ENCODE peak calls at places on chromosomes 11 and 22, in five cellular contexts. Z, W, A, F and X are unnamed samples.

GRCh38 chr11:116215471-116216113 is 557.2 kb downstream of the BUD13 start:
- DNase-seq in Z (peak), F (no peak), A (no peak), W (no peak), X (no peak)

GRCh38 chr11:108654994-108655631 is 9.8 kb upstream of the DDX10 start:
- DNase-seq in Z (peak), A (no peak), W (no peak), F (peak), X (no peak)

GRCh38 chr22:46057762-46058420 is 80.9 kb upstream of the WNT7B start:
- DNase-seq in A (no peak), W (peak), F (no peak), Z (no peak), X (no peak)

GRCh38 chr11:58027341-58027740 is 3.4 kb upstream of the OR6Q1 start:
- DNase-seq in F (no peak), A (peak), Z (no peak), W (no peak), X (no peak)

GRCh38 chr11:123431619-123432018 is 1.6 kb downstream of the GRAMD1B start:
- DNase-seq in W (no peak), F (no peak), A (no peak), Z (no peak), X (no peak)

GRCh38 chr11:35748644-35749043 is 86.1 kb downstream of the TRIM44 start:
- DNase-seq in Z (no peak), F (no peak), A (no peak), W (no peak), X (no peak)

GRCh38 chr11:74671520-74672196 is 59.6 kb downstream of the CHRDL2 start:
- DNase-seq in A (no peak), Z (no peak), F (no peak), W (no peak), X (peak)

GRCh38 chr11:70034740-70035365 is 43.3 kb upstream of the ANO1 start:
- DNase-seq in F (no peak), Z (no peak), A (no peak), W (no peak), X (no peak)

GRCh38 chr11:106619320-106619990 is 398.8 kb downstream of the GUCY1A2 start:
- DNase-seq in F (no peak), W (no peak), A (no peak), Z (no peak), X (no peak)

GRCh38 chr11:72798361-72798760 is 4.5 kb upstream of the STARD10 start:
- DNase-seq in F (no peak), W (no peak), A (no peak), Z (peak), X (no peak)

GRCh38 chr11:12792018-12792417 is 117.8 kb downstream of the TEAD1 start:
- DNase-seq in Z (no peak), F (no peak), A (no peak), W (no peak), X (no peak)

GRCh38 chr11:86537541-86538222 is 134.7 kb downstream of the ME3 start:
- DNase-seq in Z (no peak), W (no peak), F (peak), A (no peak), X (no peak)

GRCh38 chr11:121318848-121319834 is 26.6 kb downstream of the SC5D start:
- DNase-seq in Z (peak), W (no peak), A (peak), F (peak), X (peak)

GRCh38 chr22:29641052-29641780 is 37.8 kb downstream of the NF2 start:
- DNase-seq in W (no peak), Z (no peak), A (no peak), F (no peak), X (no peak)

GRCh38 chr11:125694951-125695350 is 14.3 kb upstream of the ACRV1 start:
- DNase-seq in W (no peak), A (no peak), Z (no peak), F (no peak), X (no peak)

GRCh38 chr11:420911-421321 is 6.1 kb upstream of the SIGIRR start:
- DNase-seq in A (no peak), F (no peak), Z (no peak), W (peak), X (no peak)

GRCh38 chr22:24350627-24351026 is 76.8 kb upstream of the ADORA2A start:
- DNase-seq in W (no peak), Z (no peak), F (no peak), A (no peak), X (no peak)

GRCh38 chr11:134592391-134592990 is 180.4 kb upstream of the B3GAT1 start:
- DNase-seq in F (peak), W (no peak), Z (peak), A (no peak), X (no peak)

GRCh38 chr11:35820614-35821013 is 123.2 kb upstream of the LDLRAD3 start:
- DNase-seq in W (no peak), A (no peak), Z (no peak), F (no peak), X (no peak)

GRCh38 chr11:20443596-20443995 is 56.1 kb downstream of the PRMT3 start:
- DNase-seq in Z (no peak), A (no peak), W (no peak), F (peak), X (no peak)

GRCh38 chr11:116513894-116514293 is 258.9 kb downstream of the BUD13 start:
- DNase-seq in W (no peak), F (peak), A (no peak), Z (peak), X (no peak)

GRCh38 chr11:70483077-70483861 is 84.9 kb downstream of the CTTN start:
- DNase-seq in A (no peak), W (peak), Z (peak), F (peak), X (no peak)

GRCh38 chr11:96782632-96783031 is 392.8 kb downstream of the JRKL start:
- DNase-seq in W (no peak), A (no peak), F (no peak), Z (no peak), X (no peak)

GRCh38 chr11:3181722-3182461 is 16.8 kb upstream of the OSBPL5 start:
- DNase-seq in W (peak), F (no peak), Z (no peak), A (no peak), X (no peak)

GRCh38 chr11:93537767-93538261 is 5.4 kb downstream of the SMCO4 start:
- DNase-seq in Z (no peak), A (no peak), F (no peak), W (no peak), X (no peak)

GRCh38 chr22:25551396-25551795 is 13.1 kb upstream of the GRK3 start:
- DNase-seq in W (no peak), Z (no peak), F (no peak), A (no peak), X (no peak)

GRCh38 chr22:20648306-20648903 is 125.5 kb upstream of the SERPIND1 start:
- DNase-seq in F (no peak), A (no peak), Z (peak), W (no peak), X (no peak)

GRCh38 chr11:45663486-45664375 is 1.7 kb downstream of the CHST1 start:
- DNase-seq in F (no peak), Z (no peak), A (no peak), W (peak), X (no peak)

GRCh38 chr11:34627197-34627596 is 6.3 kb downstream of the EHF start:
- DNase-seq in F (no peak), W (no peak), A (no peak), Z (no peak), X (no peak)

GRCh38 chr11:107713009-107713408 is 1.2 kb upstream of the SLN start:
- DNase-seq in A (no peak), Z (no peak), F (no peak), W (no peak), X (no peak)

GRCh38 chr11:57399928-57400578 is 9.6 kb upstream of the PRG2 start:
- DNase-seq in Z (no peak), A (no peak), W (no peak), F (no peak), X (no peak)

GRCh38 chr22:17387356-17387755 is 18.1 kb downstream of the CECR2 start:
- DNase-seq in W (no peak), F (no peak), A (no peak), Z (no peak), X (no peak)

GRCh38 chr11:33830903-33831648 is 56.8 kb upstream of the FBXO3 start:
- DNase-seq in W (no peak), A (no peak), F (no peak), Z (no peak), X (no peak)

GRCh38 chr22:25192406-25192805 is 7.3 kb upstream of the CRYBB3 start:
- DNase-seq in Z (no peak), W (no peak), F (no peak), A (no peak), X (no peak)

GRCh38 chr11:108592591-108593213 is 866 bp downstream of the EXPH5 start:
- DNase-seq in A (no peak), F (no peak), W (peak), Z (peak), X (no peak)

GRCh38 chr11:78312712-78313111 is 104.9 kb downstream of the GAB2 start:
- DNase-seq in A (no peak), W (no peak), Z (no peak), F (no peak), X (no peak)

GRCh38 chr11:78314753-78315152 is 102.9 kb downstream of the GAB2 start:
- DNase-seq in F (no peak), A (no peak), Z (no peak), W (no peak), X (no peak)

GRCh38 chr11:78313181-78313788 is 104.3 kb downstream of the GAB2 start:
- DNase-seq in F (peak), Z (no peak), W (no peak), A (peak), X (no peak)

GRCh38 chr11:78313898-78314297 is 103.7 kb downstream of the GAB2 start:
- DNase-seq in W (no peak), F (no peak), Z (no peak), A (no peak), X (no peak)

GRCh38 chr11:78310500-78310909 is 107.1 kb downstream of the GAB2 start:
- DNase-seq in Z (no peak), A (no peak), W (peak), F (no peak), X (no peak)
- H3K4me3 ChIP-seq in Z (no peak), A (no peak), W (peak), F (no peak), X (no peak)

DNA sequence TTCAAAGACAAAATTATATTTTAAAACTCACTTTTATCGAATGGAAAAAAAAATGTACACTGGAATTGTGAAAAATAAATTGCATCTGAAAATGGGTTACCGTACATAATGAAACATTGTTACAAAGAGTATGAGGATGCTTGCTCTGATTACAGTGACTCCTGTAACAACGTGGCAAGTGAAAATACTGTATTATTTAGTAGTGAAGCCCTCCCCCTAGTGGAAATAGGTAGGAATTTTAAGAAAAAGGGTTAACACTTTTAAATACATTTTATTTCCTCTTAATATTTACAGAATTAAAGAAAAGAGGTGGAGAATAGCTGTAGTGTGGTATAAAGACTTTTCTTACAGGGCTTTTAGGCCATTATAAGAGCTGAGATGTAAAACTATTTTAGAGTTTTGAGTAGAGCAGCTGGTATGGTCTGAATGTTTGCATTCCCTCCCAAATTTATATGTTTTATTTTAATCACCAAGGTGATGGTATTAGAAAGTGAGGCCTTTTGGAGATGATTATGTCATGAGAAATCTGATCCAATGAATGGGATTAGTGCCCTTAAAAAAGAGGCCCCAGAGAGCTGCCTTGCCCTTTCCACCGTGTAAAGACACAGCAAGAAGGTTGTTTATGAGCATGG is 25.2 kb downstream of the FAM76B start:
- DNase-seq in F (peak), A (peak), Z (no peak), W (no peak), X (no peak)
- TF ChIP-seq CTCF in F (peak), A (peak), Z (no peak), W (peak), X (peak)

DNA sequence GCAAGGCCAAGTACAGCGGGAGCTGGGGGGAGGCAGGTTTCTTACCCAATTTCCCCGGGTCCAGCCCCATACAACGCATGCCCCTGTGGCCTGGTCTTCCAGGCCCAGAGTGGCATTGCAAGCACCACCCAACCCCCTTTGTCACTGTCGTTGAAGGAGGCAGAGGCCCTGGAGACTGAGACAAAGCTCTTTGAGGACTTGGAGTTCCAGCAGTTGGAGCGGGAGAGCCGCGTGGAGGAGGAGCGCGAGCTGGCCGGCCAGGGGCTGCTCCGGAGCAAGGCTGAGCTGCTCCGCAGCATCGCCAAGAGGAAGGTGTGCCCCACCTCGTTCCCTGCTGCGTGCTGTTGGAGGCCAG is 27.8 kb downstream of the PHLDB1 start:
- DNase-seq in F (no peak), W (peak), A (no peak), Z (no peak), X (no peak)
- H3K4me3 ChIP-seq in F (peak), W (peak), A (no peak), Z (no peak), X (no peak)

GRCh38 chr22:48513929-48514328 is 1313.7 kb downstream of the BRD1 start:
- DNase-seq in A (no peak), W (no peak), Z (no peak), F (no peak), X (no peak)

GRCh38 chr22:48516571-48516970 is 1311.1 kb downstream of the BRD1 start:
- DNase-seq in F (no peak), W (no peak), Z (no peak), A (no peak), X (no peak)

GRCh38 chr22:48520207-48520606 is 1307.5 kb downstream of the BRD1 start:
- DNase-seq in F (no peak), A (no peak), W (no peak), Z (no peak), X (no peak)

GRCh38 chr22:48515571-48516200 is 1312.0 kb downstream of the BRD1 start:
- DNase-seq in Z (no peak), A (no peak), F (no peak), W (no peak), X (no peak)

GRCh38 chr22:48517039-48518030 is 1310.3 kb downstream of the BRD1 start:
- DNase-seq in F (no peak), W (no peak), A (no peak), Z (peak), X (no peak)
- TF ChIP-seq CTCF in F (no peak), W (no peak), A (no peak), Z (peak), X (peak)

GRCh38 chr11:60059052-60059451 is 2.6 kb downstream of the MS4A3 start:
- DNase-seq in W (no peak), Z (no peak), F (no peak), A (no peak), X (no peak)
- H3K4me3 ChIP-seq in W (no peak), Z (no peak), F (no peak), A (no peak), X (no peak)

DNA sequence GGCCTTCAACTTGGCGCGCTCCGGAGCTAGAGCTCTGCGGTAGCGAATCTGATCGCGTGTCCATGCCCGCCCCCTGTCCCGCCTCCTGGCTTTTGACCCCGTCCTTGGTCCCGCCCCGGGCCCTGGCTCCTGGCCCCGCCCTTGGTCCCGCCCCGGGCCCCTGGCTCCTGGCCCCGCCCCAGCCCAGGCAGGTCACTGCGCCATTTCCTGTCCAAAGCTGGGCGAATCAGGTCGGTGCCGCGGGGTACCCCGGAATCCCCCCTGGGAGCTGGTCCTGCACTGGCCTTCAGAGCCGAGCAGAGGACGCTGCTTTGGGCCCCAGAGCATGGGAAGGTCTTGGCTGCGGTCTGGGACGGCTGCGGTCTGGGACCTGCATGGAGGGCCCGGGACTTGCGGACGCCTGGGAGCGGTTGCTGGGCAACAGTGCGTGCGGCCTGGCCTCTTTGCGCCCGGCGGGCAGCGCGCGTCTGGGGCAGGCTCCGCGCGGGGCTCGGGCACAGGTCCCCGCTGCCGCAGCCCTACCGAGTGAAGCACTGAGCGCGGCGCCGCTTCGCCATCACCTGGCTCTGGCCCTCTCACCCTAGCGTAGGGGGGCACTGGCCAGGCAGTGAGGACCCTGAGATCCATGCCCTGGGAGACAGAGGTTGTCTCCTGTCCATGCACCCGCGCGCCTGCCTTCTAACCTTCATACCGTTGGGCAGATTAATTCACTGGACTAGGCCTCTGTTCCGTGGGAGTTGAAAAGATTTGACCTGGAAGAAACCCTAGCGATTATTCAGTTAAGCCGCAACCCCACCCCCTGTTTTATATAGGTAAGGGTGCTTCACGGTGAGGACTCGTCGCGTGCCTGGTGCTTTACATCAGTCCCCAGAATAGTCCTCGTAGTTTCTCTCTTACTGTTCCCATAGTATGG is at the start of gene TTC12:
- DNase-seq in F (peak), A (peak), Z (peak), W (peak), X (no peak)
- TF ChIP-seq CTCF in F (no peak), A (no peak), Z (no peak), W (no peak), X (no peak)

GRCh38 chr11:17683378-17684161 is 35.8 kb upstream of the MYOD1 start:
- DNase-seq in W (no peak), A (no peak), Z (peak), F (peak), X (no peak)

GRCh38 chr11:17687946-17688670 is 31.3 kb upstream of the MYOD1 start:
- DNase-seq in F (no peak), W (no peak), A (no peak), Z (peak), X (no peak)

GRCh38 chr11:17684550-17684949 is 34.8 kb upstream of the MYOD1 start:
- DNase-seq in A (no peak), Z (no peak), F (no peak), W (no peak), X (no peak)

GRCh38 chr11:17682848-17683247 is 36.5 kb upstream of the MYOD1 start:
- DNase-seq in A (no peak), W (no peak), F (no peak), Z (no peak), X (no peak)

DNA sequence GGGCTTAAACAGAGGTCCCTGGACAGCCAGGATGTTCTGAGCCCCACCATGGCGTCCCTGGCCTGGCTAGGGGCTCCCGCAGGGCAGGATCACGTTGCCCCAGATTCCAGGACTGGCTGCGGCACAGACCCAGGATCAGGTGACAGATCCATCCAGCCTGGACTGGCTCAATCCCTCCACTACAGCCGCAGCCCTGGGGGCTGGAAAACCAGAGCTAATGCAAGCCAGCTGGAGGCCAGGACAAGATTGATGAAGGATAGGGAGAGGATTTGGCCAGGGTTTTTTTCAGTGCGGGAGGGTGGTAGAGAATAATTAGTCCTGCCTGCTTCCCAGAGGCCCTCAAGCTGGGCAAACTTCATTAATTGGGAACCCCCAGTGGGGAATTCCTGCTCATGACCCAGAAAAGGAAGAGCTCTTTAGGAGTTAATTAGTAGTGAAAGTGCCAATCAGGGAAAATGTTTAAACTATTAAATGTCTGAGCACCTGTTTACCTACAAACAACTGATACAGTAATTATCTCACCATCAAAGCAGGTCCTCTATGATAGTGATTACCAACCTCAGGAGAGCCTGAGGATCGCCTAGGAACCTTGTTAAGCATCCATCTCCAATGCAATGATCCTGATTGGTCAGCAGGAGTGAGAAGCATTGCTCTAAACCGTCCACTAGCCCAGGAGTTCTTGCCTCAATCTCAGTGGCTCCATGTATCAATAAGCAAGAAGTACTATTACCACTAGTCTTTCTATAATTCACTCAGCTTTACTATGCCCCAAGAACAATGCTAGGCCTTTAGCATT is 33.0 kb upstream of the MYOD1 start:
- DNase-seq in W (no peak), Z (peak), A (no peak), F (no peak), X (no peak)
- H3K4me3 ChIP-seq in W (no peak), Z (no peak), A (no peak), F (no peak), X (no peak)

DNA sequence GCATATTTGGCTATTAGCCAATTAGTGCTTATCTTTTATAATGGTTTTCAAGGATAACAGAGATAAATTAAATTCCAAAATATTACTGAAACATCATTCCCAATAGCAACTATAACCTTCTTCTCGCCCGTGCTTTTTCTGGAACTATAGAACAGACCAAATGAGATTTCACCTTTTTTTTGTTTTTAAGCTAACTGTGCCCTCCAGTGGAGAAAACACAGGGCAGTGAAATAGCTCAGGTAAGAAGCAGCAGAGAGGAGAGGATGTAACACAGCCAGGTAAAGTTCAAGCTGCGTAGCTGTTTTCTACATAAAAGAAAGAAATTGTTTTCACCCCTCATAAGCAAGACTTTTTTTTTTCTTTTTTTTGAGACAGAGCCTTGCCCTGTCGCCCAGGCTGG is 28.2 kb downstream of the HSD17B12 start:
- DNase-seq in F (no peak), A (no peak), W (no peak), Z (no peak), X (no peak)
- TF ChIP-seq CTCF in F (no peak), A (no peak), W (peak), Z (no peak), X (no peak)